ENCODE peak calls at places on chromosomes 4 and X, in seven cellular contexts. Y is stimulated activated CD8-positive, alpha-beta memory T cell treated with anti-CD3 and anti-CD28 coated beads, Interleukin-7, amount 100 ng/mL, for 1 hour; E is A549; Q is neural crest cell; U is HFF-Myc; T is GM23248; V is NCI-H1436. I is an unnamed sample.

GRCh38 chr4:150579591-150580234 is 2.2 kb upstream of the MAB21L2 start:
- DNase-seq in U (no peak), Y (no peak), T (peak; percentile 66), Q (peak; percentile 37), V (no peak), E (no peak), I (no peak)

GRCh38 chr4:142110136-142110535 is 473.8 kb downstream of the IL15 start:
- DNase-seq in E (no peak), V (no peak), U (no peak), Q (no peak), Y (no peak), T (no peak), I (no peak)

GRCh38 chr4:41028392-41029076 is 185.8 kb downstream of the APBB2 start:
- DNase-seq in E (no peak), Q (no peak), T (peak; percentile 9), Y (no peak), U (no peak), V (no peak), I (no peak)

GRCh38 chr4:1512738-1513660 is 106.8 kb upstream of the NKX1-1 start:
- DNase-seq in Y (no peak), T (peak; percentile 52), V (no peak), Q (peak; percentile 76), E (peak; percentile 48), U (no peak), I (peak; percentile 17)

GRCh38 chr4:20916106-20916505 is 215.8 kb downstream of the PACRGL start:
- DNase-seq in U (no peak), V (no peak), T (no peak), E (no peak), Q (no peak), Y (no peak), I (no peak)

GRCh38 chrX:11687157-11687556 is 21.4 kb upstream of the ARHGAP6 start:
- DNase-seq in E (no peak), Y (no peak), T (no peak), Q (no peak), U (no peak), V (no peak), I (no peak)

GRCh38 chr4:26031704-26032103 is 117.7 kb downstream of the SMIM20 start:
- DNase-seq in U (no peak), E (no peak), Q (no peak), Y (no peak), V (no peak), T (peak; percentile 20), I (no peak)

GRCh38 chr4:8311096-8312068 is 41.8 kb downstream of the HTRA3 start:
- DNase-seq in E (no peak), T (no peak), Y (no peak), U (no peak), Q (no peak), V (no peak), I (no peak)

GRCh38 chrX:53669258-53669657 is 17.3 kb downstream of the HUWE1 start:
- DNase-seq in Q (no peak), T (no peak), E (no peak), U (no peak), V (no peak), Y (no peak), I (no peak)

GRCh38 chrX:53714580-53715335 is 28.2 kb upstream of the HUWE1 start:
- DNase-seq in U (peak; percentile 14), E (no peak), V (no peak), Q (no peak), T (peak; percentile 40), Y (no peak), I (peak; percentile 77)

GRCh38 chrX:32483534-32484136 is 727.7 kb downstream of the DMD start:
- DNase-seq in Y (no peak), E (no peak), T (peak; percentile 4), V (no peak), Q (no peak), U (no peak), I (no peak)

GRCh38 chr4:77358315-77358928 is 201.4 kb downstream of the CCNG2 start:
- DNase-seq in Y (no peak), V (no peak), T (peak; percentile 71), U (peak; percentile 14), Q (peak; percentile 3), E (peak; percentile 8), I (peak; percentile 6)

GRCh38 chrX:55326985-55327384 is 62.3 kb upstream of the PAGE3 start:
- DNase-seq in T (no peak), Y (no peak), E (no peak), Q (no peak), U (no peak), V (no peak), I (no peak)

GRCh38 chrX:53266914-53267313 is 14.5 kb downstream of the IQSEC2 start:
- DNase-seq in U (no peak), V (no peak), E (no peak), Y (no peak), T (no peak), Q (no peak), I (no peak)

GRCh38 chrX:47316276-47317025 is 53.9 kb upstream of the ZNF157 start:
- DNase-seq in T (peak; percentile 10), U (no peak), E (no peak), Q (peak; percentile 50), V (no peak), Y (no peak), I (no peak)

GRCh38 chr4:108611360-108611759 is 9.0 kb upstream of the RPL34 start:
- DNase-seq in Q (no peak), E (no peak), T (peak; percentile 60), Y (no peak), U (no peak), V (no peak), I (no peak)

GRCh38 chr4:6621556-6621927 is 18.9 kb upstream of the MRFAP1 start:
- DNase-seq in U (no peak), V (no peak), Q (no peak), T (no peak), E (no peak), Y (no peak), I (no peak)

GRCh38 chr4:132445386-132445785 is 703.7 kb upstream of the PCDH10 start:
- DNase-seq in Q (no peak), T (no peak), E (no peak), Y (no peak), U (no peak), V (no peak), I (no peak)

GRCh38 chrX:150507251-150507856 is 61.1 kb upstream of the MTM1 start:
- DNase-seq in Q (peak; percentile 9), U (no peak), V (no peak), E (no peak), Y (no peak), T (peak; percentile 64), I (no peak)

GRCh38 chrX:47321386-47321785 is 49.0 kb upstream of the ZNF157 start:
- DNase-seq in E (peak; percentile 8), T (peak; percentile 81), U (peak; percentile 10), Q (peak; percentile 68), V (no peak), Y (no peak), I (no peak)

GRCh38 chr4:140195806-140196205 is 41.8 kb upstream of the MAML3 start:
- DNase-seq in Y (no peak), V (no peak), T (no peak), E (peak; percentile 15), Q (no peak), U (no peak), I (no peak)

GRCh38 chr4:6750302-6751221 is 32.0 kb upstream of the KIAA0232 start:
- DNase-seq in U (no peak), V (no peak), E (no peak), Y (no peak), Q (no peak), T (no peak), I (peak; percentile 80)